ENCODE peak calls at places on chromosomes 1 and 21, in five cellular contexts. V is mammary epithelial cell, E is AG04449, U is fibroblast of mammary gland, L is aorta. X is an unnamed sample.

GRCh38 chr1:84758968-84759491 is 68.8 kb upstream of the SSX2IP start:
- DNase-seq in L (peak; percentile 53), U (no peak), V (no peak), E (no peak), X (peak; percentile 26)

GRCh38 chr1:215497516-215497915 is 69.6 kb upstream of the KCTD3 start:
- DNase-seq in L (no peak), E (no peak), U (no peak), V (no peak), X (no peak)

GRCh38 chr21:18646114-18646513 is 242.5 kb upstream of the TMPRSS15 start:
- DNase-seq in V (no peak), L (no peak), E (no peak), U (no peak), X (no peak)

GRCh38 chr1:212982430-212983152 is 32.2 kb downstream of the VASH2 start:
- DNase-seq in V (no peak), U (no peak), L (no peak), E (no peak), X (no peak)

GRCh38 chr1:86868477-86868876 is 45.4 kb downstream of the SELENOF start:
- DNase-seq in U (peak; percentile 25), E (no peak), V (no peak), L (no peak), X (peak; percentile 35)

GRCh38 chr21:36859744-36860501 is 106.5 kb downstream of the HLCS start:
- DNase-seq in V (peak; percentile 21), L (peak; percentile 89), E (no peak), U (peak; percentile 45), X (peak; percentile 62)

GRCh38 chr1:207673399-207673798 is 28.5 kb downstream of the CR1L start:
- DNase-seq in V (peak; percentile 41), E (no peak), L (no peak), U (no peak), X (no peak)

GRCh38 chr1:216960716-216961115 is 237.5 kb upstream of the ESRRG start:
- DNase-seq in L (no peak), U (no peak), E (no peak), V (no peak), X (peak; percentile 7)

GRCh38 chr1:107228704-107229103 is 87.9 kb downstream of the NTNG1 start:
- DNase-seq in U (no peak), L (no peak), E (peak; percentile 9), V (peak; percentile 93), X (peak; percentile 67)

GRCh38 chr1:17861685-17862084 is 106.6 kb downstream of the ACTL8 start:
- DNase-seq in E (no peak), L (no peak), U (peak; percentile 60), V (peak; percentile 4), X (no peak)

GRCh38 chr1:20484526-20485462 is 1.2 kb downstream of the CAMK2N1 start:
- DNase-seq in L (no peak), U (no peak), V (no peak), E (no peak), X (no peak)

GRCh38 chr1:60345621-60346020 is 272.1 kb upstream of the C1orf87 start:
- DNase-seq in E (no peak), U (peak; percentile 60), L (no peak), V (no peak), X (peak; percentile 47)

GRCh38 chr1:41418868-41419583 is 57.8 kb downstream of the FOXO6 start:
- DNase-seq in V (peak; percentile 93), E (peak; percentile 37), U (peak; percentile 81), L (peak; percentile 95), X (peak; percentile 89)

GRCh38 chr1:230381564-230381963 is 44.6 kb downstream of the PGBD5 start:
- DNase-seq in L (no peak), V (no peak), E (no peak), U (no peak), X (no peak)

GRCh38 chr1:71964188-71964587 is 318.2 kb downstream of the NEGR1 start:
- DNase-seq in E (no peak), V (peak; percentile 1), L (no peak), U (no peak), X (no peak)

GRCh38 chr1:76583875-76584477 is 283.3 kb upstream of the ST6GALNAC5 start:
- DNase-seq in L (no peak), V (no peak), E (no peak), U (no peak), X (no peak)

GRCh38 chr1:201511396-201511795 is 4.5 kb upstream of the CSRP1 start:
- DNase-seq in U (no peak), L (no peak), V (no peak), E (no peak), X (no peak)

GRCh38 chr1:201636581-201636980 is 97.7 kb downstream of the NAV1 start:
- DNase-seq in U (peak; percentile 87), V (no peak), E (no peak), L (no peak), X (peak; percentile 80)

GRCh38 chr1:231862611-231863010 is 236.0 kb downstream of the DISC1 start:
- DNase-seq in L (no peak), E (no peak), V (no peak), U (no peak), X (no peak)

GRCh38 chr1:157520386-157520935 is 31.9 kb downstream of the FCRL5 start:
- DNase-seq in V (no peak), E (no peak), L (no peak), U (no peak), X (no peak)

GRCh38 chr1:225581193-225581592 is 71.7 kb downstream of the ENAH start:
- DNase-seq in E (no peak), V (no peak), U (no peak), L (no peak), X (no peak)

GRCh38 chr1:36609241-36610027 is 126.7 kb upstream of the CSF3R start:
- DNase-seq in U (peak; percentile 52), L (no peak), E (no peak), V (peak; percentile 48), X (peak; percentile 28)

GRCh38 chr1:236035681-236036101 is 29.2 kb downstream of the NID1 start:
- DNase-seq in L (no peak), E (no peak), U (peak; percentile 86), V (no peak), X (peak; percentile 76)

GRCh38 chr1:41648844-41649243 is 164.4 kb upstream of the EDN2 start:
- DNase-seq in L (no peak), U (no peak), V (no peak), E (no peak), X (no peak)

GRCh38 chr1:14300991-14301703 is 297.3 kb upstream of the KAZN start:
- DNase-seq in L (no peak), U (peak; percentile 4), E (no peak), V (no peak), X (peak; percentile 19)

GRCh38 chr1:18724801-18725200 is 94.2 kb downstream of the PAX7 start:
- DNase-seq in L (no peak), U (no peak), E (no peak), V (no peak), X (no peak)

GRCh38 chr1:53462213-53462612 is 3.0 kb downstream of the DMRTB1 start:
- DNase-seq in V (no peak), E (no peak), U (no peak), L (no peak), X (no peak)

GRCh38 chr1:40782371-40782956 is 1.1 kb upstream of the KCNQ4 start:
- DNase-seq in V (no peak), U (no peak), L (no peak), E (no peak), X (no peak)

GRCh38 chr1:243471026-243471685 is 215.3 kb downstream of the SDCCAG8 start:
- DNase-seq in V (no peak), E (no peak), U (no peak), L (peak; percentile 59), X (no peak)

GRCh38 chr1:82792151-82792550 is 991.4 kb downstream of the ADGRL2 start:
- DNase-seq in V (no peak), U (no peak), E (no peak), L (no peak), X (no peak)

GRCh38 chr1:98794196-98794886 is 132.8 kb downstream of the SNX7 start:
- DNase-seq in E (peak; percentile 26), V (peak; percentile 60), L (no peak), U (peak; percentile 78), X (peak; percentile 76)

GRCh38 chr1:65148548-65149390 is 766 bp downstream of the AK4 start:
- DNase-seq in L (peak; percentile 79), V (peak; percentile 63), U (peak; percentile 33), E (no peak), X (peak; percentile 3)

GRCh38 chr1:47938556-47938955 is 58.6 kb downstream of the TRABD2B start:
- DNase-seq in L (no peak), E (no peak), U (peak; percentile 44), V (no peak), X (no peak)

GRCh38 chr21:34936299-34936698 is 112.8 kb downstream of the RUNX1 start:
- DNase-seq in L (no peak), E (no peak), V (no peak), U (peak; percentile 18), X (no peak)
- H3K4me3 ChIP-seq in L (no peak overlapping the region), E (peak overlapping the region; percentile 23), V (no peak overlapping the region), U (no peak overlapping the region), X (no peak overlapping the region)

GRCh38 chr1:110630770-110631663 is 24.9 kb upstream of the KCNA2 start:
- DNase-seq in V (peak; percentile 58), E (no peak), U (peak; percentile 56), L (peak; percentile 81), X (peak; percentile 64)
- H3K4me3 ChIP-seq in V (no peak overlapping the region), E (no peak overlapping the region), U (no peak overlapping the region), L (no peak overlapping the region), X (no peak overlapping the region)

DNA sequence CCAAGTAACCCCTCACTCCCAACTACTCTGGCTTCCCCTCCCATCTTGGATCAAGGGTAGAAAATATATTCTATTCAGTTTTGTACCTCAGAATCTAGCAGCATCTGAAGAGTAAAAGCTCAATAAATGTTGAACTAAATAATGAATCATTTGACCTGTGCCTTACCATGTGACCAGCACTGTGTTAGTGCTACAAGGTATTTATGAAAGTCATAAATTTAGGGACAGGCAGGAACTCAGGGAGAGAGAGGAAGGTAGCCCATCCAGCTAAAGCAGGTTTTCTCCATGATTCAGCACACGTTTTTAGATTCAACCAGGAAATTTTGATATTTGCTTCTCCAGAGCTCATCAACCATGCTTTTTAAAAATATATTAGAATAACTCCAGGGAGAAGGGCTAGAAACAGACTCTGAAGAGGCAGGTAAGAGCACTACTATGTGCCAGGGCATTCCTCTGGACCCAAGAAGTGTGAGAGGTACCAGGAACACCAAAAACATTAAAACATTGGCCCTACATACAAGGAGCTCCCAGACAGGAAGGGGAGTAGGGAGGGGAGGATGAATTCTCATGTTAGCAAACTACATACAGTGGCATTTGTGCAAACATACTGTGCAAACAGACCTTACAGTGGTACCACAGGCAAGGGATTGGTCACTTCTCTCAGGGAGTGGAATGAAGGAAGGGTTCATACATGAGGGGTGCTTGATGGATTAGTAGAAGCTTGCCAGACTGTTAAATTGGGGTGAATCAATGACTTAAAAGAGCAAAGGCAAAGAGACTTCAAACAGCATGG is 64.3 kb downstream of the FYB2 start:
- DNase-seq in E (no peak), L (no peak), V (no peak), U (no peak), X (no peak)
- H3K4me3 ChIP-seq in E (no peak overlapping the region), L (no peak overlapping the region), V (no peak overlapping the region), U (no peak overlapping the region), X (no peak overlapping the region)

GRCh38 chr1:92929461-92929860 is 31.8 kb downstream of the DIPK1A start:
- DNase-seq in L (no peak), U (peak; percentile 35), V (peak; percentile 11), E (no peak), X (no peak)

GRCh38 chr1:92936865-92937264 is 24.4 kb downstream of the DIPK1A start:
- DNase-seq in U (no peak), L (no peak), E (no peak), V (no peak), X (no peak)

GRCh38 chr1:92934395-92935378 is 26.6 kb downstream of the DIPK1A start:
- DNase-seq in V (peak; percentile 11), L (peak; percentile 61), E (peak; percentile 85), U (peak; percentile 96), X (peak; percentile 98)

GRCh38 chr1:92931691-92932090 is 29.6 kb downstream of the DIPK1A start:
- DNase-seq in L (no peak), E (no peak), V (no peak), U (no peak), X (no peak)

GRCh38 chr1:92933459-92933858 is 27.8 kb downstream of the DIPK1A start:
- DNase-seq in E (no peak), V (peak; percentile 65), U (peak; percentile 54), L (no peak), X (no peak)
- H3K4me3 ChIP-seq in E (no peak overlapping the region), V (no peak overlapping the region), U (no peak overlapping the region), L (no peak overlapping the region), X (no peak overlapping the region)

X was measured in fibroblast of lung.